ENCODE peak calls at places on chromosomes 16 and 17, in four cellular contexts. One of them, this sample, is unnamed.

GRCh38 chr17:76421054-76421427 is 31.9 kb downstream of the UBE2O start:
- DNase-seq in HepG2: no peak
- DNase-seq in GM12878: no peak
- DNase-seq in K562: no peak
- DNase-seq in this sample: peak

GRCh38 chr16:72068930-72069329 is 5.9 kb downstream of the HPR start:
- DNase-seq in HepG2: no peak
- DNase-seq in GM12878: no peak
- DNase-seq in K562: no peak
- DNase-seq in this sample: no peak

GRCh38 chr16:4212934-4213296 is 29.0 kb downstream of the SRL start:
- DNase-seq in HepG2: peak
- DNase-seq in GM12878: no peak
- DNase-seq in K562: no peak
- DNase-seq in this sample: no peak

GRCh38 chr16:68605746-68606145 is 39.4 kb upstream of the CDH3 start:
- DNase-seq in HepG2: no peak
- DNase-seq in GM12878: no peak
- DNase-seq in K562: no peak
- DNase-seq in this sample: no peak

GRCh38 chr17:78979780-78980623 is at the start of gene LGALS3BP:
- DNase-seq in HepG2: peak
- DNase-seq in GM12878: no peak
- DNase-seq in K562: no peak
- DNase-seq in this sample: peak

GRCh38 chr16:2030036-2030435 is 3.3 kb downstream of the NHERF2 start:
- DNase-seq in HepG2: no peak
- DNase-seq in GM12878: no peak
- DNase-seq in K562: no peak
- DNase-seq in this sample: no peak

GRCh38 chr17:4230142-4230541 is 33.6 kb downstream of the ANKFY1 start:
- DNase-seq in HepG2: no peak
- DNase-seq in GM12878: no peak
- DNase-seq in K562: no peak
- DNase-seq in this sample: peak

GRCh38 chr17:72974605-72975232 is 117.8 kb downstream of the SLC39A11 start:
- DNase-seq in HepG2: peak
- DNase-seq in GM12878: no peak
- DNase-seq in K562: no peak
- DNase-seq in this sample: no peak

GRCh38 chr17:82014432-82014831 is 8.2 kb downstream of the CENPX start:
- DNase-seq in HepG2: no peak
- DNase-seq in GM12878: no peak
- DNase-seq in K562: no peak
- DNase-seq in this sample: no peak

GRCh38 chr17:77690271-77691161 is 268.0 kb upstream of the TNRC6C start:
- DNase-seq in HepG2: no peak
- DNase-seq in GM12878: no peak
- DNase-seq in K562: no peak
- DNase-seq in this sample: no peak

GRCh38 chr16:87956169-87956770 is 5.0 kb downstream of the BANP start:
- DNase-seq in HepG2: no peak
- DNase-seq in GM12878: peak
- DNase-seq in K562: peak
- DNase-seq in this sample: peak

GRCh38 chr17:63675607-63676539 is 24.1 kb downstream of the LIMD2 start:
- DNase-seq in HepG2: peak
- DNase-seq in GM12878: no peak
- DNase-seq in K562: peak
- DNase-seq in this sample: peak

GRCh38 chr16:86074651-86075487 is 175.9 kb downstream of the IRF8 start:
- DNase-seq in HepG2: no peak
- DNase-seq in GM12878: no peak
- DNase-seq in K562: no peak
- DNase-seq in this sample: peak

GRCh38 chr16:63625141-63625540 is 1496.7 kb downstream of the CDH11 start:
- DNase-seq in HepG2: no peak
- DNase-seq in GM12878: no peak
- DNase-seq in K562: no peak
- DNase-seq in this sample: no peak

GRCh38 chr16:85389679-85390470 is 223.2 kb upstream of the GSE1 start:
- DNase-seq in HepG2: no peak
- DNase-seq in GM12878: no peak
- DNase-seq in K562: no peak
- DNase-seq in this sample: no peak

GRCh38 chr16:84788968-84789371 is 30.8 kb upstream of the CRISPLD2 start:
- DNase-seq in HepG2: no peak
- DNase-seq in GM12878: no peak
- DNase-seq in K562: no peak
- DNase-seq in this sample: no peak

GRCh38 chr16:66020642-66021041 is 345.8 kb upstream of the CDH5 start:
- DNase-seq in HepG2: no peak
- DNase-seq in GM12878: no peak
- DNase-seq in K562: peak
- DNase-seq in this sample: no peak

GRCh38 chr17:64306850-64307463 is 43.9 kb upstream of the TEX2 start:
- DNase-seq in HepG2: peak
- DNase-seq in GM12878: no peak
- DNase-seq in K562: peak
- DNase-seq in this sample: peak

GRCh38 chr16:73113326-73113720 is 65.4 kb upstream of the ZFHX3 start:
- DNase-seq in HepG2: no peak
- DNase-seq in GM12878: no peak
- DNase-seq in K562: no peak
- DNase-seq in this sample: no peak

GRCh38 chr16:14678748-14679497 is 15.2 kb downstream of the PLA2G10 start:
- DNase-seq in HepG2: no peak
- DNase-seq in GM12878: no peak
- DNase-seq in K562: no peak
- DNase-seq in this sample: no peak

GRCh38 chr16:10598157-10598556 is 17.8 kb upstream of the EMP2 start:
- DNase-seq in HepG2: no peak
- DNase-seq in GM12878: no peak
- DNase-seq in K562: no peak
- DNase-seq in this sample: no peak

GRCh38 chr17:72657467-72658317 is 434.8 kb downstream of the SLC39A11 start:
- DNase-seq in HepG2: peak
- DNase-seq in GM12878: no peak
- DNase-seq in K562: no peak
- DNase-seq in this sample: peak

DNA sequence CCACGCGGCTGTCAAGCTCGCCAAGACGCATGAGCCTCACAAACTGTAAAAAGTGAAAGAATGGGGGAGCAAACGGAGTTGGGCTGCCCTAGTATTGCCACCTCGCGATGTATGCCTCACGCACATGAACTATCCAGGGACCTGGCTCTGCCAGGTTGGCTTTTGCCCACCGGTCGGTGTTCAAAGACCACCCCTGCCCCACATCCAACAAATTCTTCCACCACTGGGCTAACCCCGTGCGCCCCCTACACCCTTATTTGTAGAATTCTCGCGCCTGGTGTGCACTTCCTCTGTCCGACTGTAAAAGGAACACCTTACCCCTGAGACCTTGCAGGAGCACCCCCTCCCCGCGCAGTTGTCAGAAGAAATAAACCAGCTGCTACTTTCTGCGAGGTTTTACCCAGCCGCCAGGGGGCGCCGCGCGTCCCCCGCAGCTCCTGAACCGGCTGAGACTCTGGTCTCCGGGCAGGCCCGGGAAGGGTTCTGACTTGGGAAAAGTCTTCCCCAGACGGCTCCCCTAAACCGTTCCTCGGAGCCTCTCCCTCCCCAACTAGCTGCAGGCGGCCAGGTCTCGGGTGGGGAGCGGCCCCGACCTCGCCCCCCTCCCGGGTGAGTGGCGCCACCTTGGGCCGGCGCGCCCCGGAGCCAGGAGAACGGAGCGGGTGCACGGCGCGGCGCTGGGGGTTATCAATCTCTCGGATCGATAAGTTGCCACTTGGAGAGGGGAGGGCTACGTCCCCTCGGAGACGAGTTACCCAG is 1.7 kb upstream of the ZNF423 start:
- DNase-seq in HepG2: peak
- DNase-seq in GM12878: no peak
- DNase-seq in K562: peak
- DNase-seq in this sample: peak
- TF ChIP-seq EZH2 in HepG2: peak
- TF ChIP-seq EZH2 in GM12878: no peak
- TF ChIP-seq EZH2 in K562: no peak
- TF ChIP-seq EZH2 in this sample: no peak

GRCh38 chr17:56820207-56820606 is 13.5 kb downstream of the C17orf67 start:
- DNase-seq in HepG2: no peak
- DNase-seq in GM12878: no peak
- DNase-seq in K562: no peak
- DNase-seq in this sample: no peak

GRCh38 chr17:56819431-56820145 is 14.1 kb downstream of the C17orf67 start:
- DNase-seq in HepG2: peak
- DNase-seq in GM12878: peak
- DNase-seq in K562: peak
- DNase-seq in this sample: peak

GRCh38 chr17:56823848-56824247 is 9.9 kb downstream of the C17orf67 start:
- DNase-seq in HepG2: no peak
- DNase-seq in GM12878: no peak
- DNase-seq in K562: no peak
- DNase-seq in this sample: no peak

GRCh38 chr17:56822725-56823124 is 11.0 kb downstream of the C17orf67 start:
- DNase-seq in HepG2: no peak
- DNase-seq in GM12878: no peak
- DNase-seq in K562: no peak
- DNase-seq in this sample: no peak

DNA sequence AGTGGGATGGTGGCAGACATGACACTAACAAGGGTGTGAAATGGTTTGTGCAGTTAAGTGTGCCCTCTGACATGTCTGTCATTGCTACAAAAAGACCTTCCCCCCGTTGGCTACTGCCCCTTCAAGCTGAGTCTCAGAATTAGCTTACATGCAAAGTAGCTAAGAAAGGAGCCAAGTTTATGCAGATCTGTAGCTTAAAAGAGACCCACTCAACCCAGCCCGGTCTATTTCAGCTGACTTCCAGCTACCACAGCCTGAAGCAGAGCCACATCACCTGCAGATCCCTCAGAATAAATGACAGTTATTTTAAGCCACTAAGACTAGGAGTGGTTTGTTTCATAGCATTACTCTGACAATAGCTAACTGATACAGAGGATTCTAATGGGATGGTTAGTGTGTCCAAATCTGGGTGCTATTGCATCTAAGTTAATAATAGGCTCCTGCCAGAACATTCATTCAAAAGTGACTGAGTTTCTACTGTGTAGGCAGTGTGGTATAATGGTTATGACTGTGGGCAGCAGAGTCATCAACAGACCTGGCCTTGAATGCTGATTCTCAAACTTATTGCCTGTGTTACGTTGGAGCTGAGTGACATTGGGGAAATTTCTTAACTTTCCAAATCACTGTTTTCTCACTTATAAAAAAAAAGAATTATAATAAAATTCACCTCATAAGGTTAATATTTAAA is 11.7 kb downstream of the C17orf67 start:
- DNase-seq in HepG2: no peak
- DNase-seq in GM12878: no peak
- DNase-seq in K562: no peak
- DNase-seq in this sample: no peak
- TF ChIP-seq CREB1 in HepG2: no peak
- TF ChIP-seq CREB1 in GM12878: no peak
- TF ChIP-seq CREB1 in K562: no peak
- TF ChIP-seq CREB1 in this sample: no peak

GRCh38 chr16:77214411-77215138 is 15.4 kb downstream of the SYCE1L start:
- DNase-seq in HepG2: no peak
- DNase-seq in GM12878: no peak
- DNase-seq in K562: no peak
- DNase-seq in this sample: no peak
- TF ChIP-seq JUNB in HepG2: no peak
- TF ChIP-seq JUNB in GM12878: no peak
- TF ChIP-seq JUNB in K562: no peak
- TF ChIP-seq JUNB in this sample: no peak

DNA sequence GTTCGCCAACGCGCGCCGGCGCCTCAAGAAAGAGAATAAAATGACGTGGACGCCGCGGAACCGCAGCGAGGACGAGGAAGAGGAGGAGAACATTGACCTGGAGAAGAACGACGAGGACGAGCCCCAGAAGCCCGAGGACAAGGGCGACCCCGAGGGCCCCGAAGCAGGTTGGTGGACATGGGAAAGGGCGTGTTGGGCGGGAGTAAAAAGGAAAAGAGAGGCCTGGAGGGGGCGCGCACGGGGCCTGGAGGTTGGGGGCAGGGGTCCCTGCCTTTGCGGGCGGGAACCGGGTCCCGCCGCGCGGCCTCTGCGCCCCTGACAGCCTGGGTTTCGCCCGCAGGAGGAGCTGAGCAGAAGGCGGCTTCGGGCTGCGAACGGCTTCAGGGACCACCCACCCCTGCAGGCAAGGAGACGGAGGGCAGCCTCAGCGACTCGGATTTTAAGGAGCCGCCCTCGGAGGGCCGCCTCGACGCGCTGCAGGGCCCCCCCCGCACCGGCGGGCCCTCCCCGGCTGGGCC is 2.1 kb downstream of the IRX5 start:
- DNase-seq in HepG2: no peak
- DNase-seq in GM12878: no peak
- DNase-seq in K562: no peak
- DNase-seq in this sample: peak
- TF ChIP-seq EZH2 in HepG2: no peak
- TF ChIP-seq EZH2 in GM12878: no peak
- TF ChIP-seq EZH2 in K562: no peak
- TF ChIP-seq EZH2 in this sample: peak

DNA sequence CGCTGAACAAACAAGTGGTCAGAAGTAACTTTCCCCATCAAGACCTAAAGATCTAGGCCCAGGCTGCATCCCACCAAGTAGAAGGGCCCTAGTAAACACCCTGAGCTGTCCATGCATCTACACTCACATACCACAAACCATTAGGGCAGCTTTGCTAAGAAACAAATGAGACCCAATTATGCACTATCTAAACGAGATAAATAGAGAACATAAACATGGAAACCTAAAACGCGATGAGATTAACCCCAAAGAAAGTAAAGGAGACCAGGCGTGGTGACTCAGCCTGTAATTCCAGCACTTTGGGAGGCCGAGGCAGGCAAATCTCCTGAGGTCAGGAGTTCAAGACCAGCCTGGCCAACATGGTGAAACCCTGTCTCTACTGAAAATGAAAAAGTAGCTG is 5.8 kb downstream of the TXNDC11 start:
- DNase-seq in HepG2: no peak
- DNase-seq in GM12878: no peak
- DNase-seq in K562: no peak
- DNase-seq in this sample: no peak
- TF ChIP-seq CREB1 in HepG2: no peak
- TF ChIP-seq CREB1 in GM12878: no peak
- TF ChIP-seq CREB1 in K562: no peak
- TF ChIP-seq CREB1 in this sample: no peak

This sample was measured in GM23338.